ENCODE peak calls at places on chromosomes 12 and 14, in four cellular contexts. J is HepG2, U is WTC11, Z is K562. K is an unnamed sample.

GRCh38 chr12:61524851-61525250 is 735.4 kb upstream of the USP15 start:
- DNase-seq in U (no peak), J (no peak), Z (no peak), K (no peak)

GRCh38 chr14:23371865-23372264 is 744 bp upstream of the IL25 start:
- DNase-seq in J (no peak), U (no peak), Z (no peak), K (no peak)

GRCh38 chr12:17954788-17955187 is 135.2 kb downstream of the RERGL start:
- DNase-seq in U (no peak), Z (no peak), J (no peak), K (no peak)

GRCh38 chr12:28683371-28683770 is 465.7 kb upstream of the FAR2 start:
- DNase-seq in J (no peak), Z (no peak), U (no peak), K (no peak)

GRCh38 chr12:15688202-15688736 is 100.9 kb downstream of the EPS8 start:
- DNase-seq in U (peak; percentile 34), J (no peak), Z (no peak), K (peak; percentile 42)

GRCh38 chr12:104490850-104491249 is 34.1 kb downstream of the CHST11 start:
- DNase-seq in J (no peak), U (no peak), Z (no peak), K (no peak)

GRCh38 chr14:68583527-68584275 is 209.2 kb downstream of the ZFP36L1 start:
- DNase-seq in J (no peak), Z (no peak), U (no peak), K (no peak)

GRCh38 chr12:126932156-126932555 is 1334.8 kb upstream of the TMEM132C start:
- DNase-seq in J (no peak), Z (no peak), U (no peak), K (no peak)

GRCh38 chr12:19140381-19141236 is 11.1 kb downstream of the PLEKHA5 start:
- DNase-seq in J (no peak), U (no peak), Z (no peak), K (no peak)

GRCh38 chr14:24408764-24409163 is 10.0 kb downstream of the NYNRIN start:
- DNase-seq in U (no peak), J (no peak), Z (no peak), K (no peak)

GRCh38 chr12:27627123-27627835 is 69.0 kb upstream of the REP15 start:
- DNase-seq in U (no peak), J (no peak), Z (no peak), K (no peak)

GRCh38 chr12:78308701-78309100 is 478.0 kb downstream of the NAV3 start:
- DNase-seq in Z (no peak), J (no peak), U (no peak), K (no peak)

DNA sequence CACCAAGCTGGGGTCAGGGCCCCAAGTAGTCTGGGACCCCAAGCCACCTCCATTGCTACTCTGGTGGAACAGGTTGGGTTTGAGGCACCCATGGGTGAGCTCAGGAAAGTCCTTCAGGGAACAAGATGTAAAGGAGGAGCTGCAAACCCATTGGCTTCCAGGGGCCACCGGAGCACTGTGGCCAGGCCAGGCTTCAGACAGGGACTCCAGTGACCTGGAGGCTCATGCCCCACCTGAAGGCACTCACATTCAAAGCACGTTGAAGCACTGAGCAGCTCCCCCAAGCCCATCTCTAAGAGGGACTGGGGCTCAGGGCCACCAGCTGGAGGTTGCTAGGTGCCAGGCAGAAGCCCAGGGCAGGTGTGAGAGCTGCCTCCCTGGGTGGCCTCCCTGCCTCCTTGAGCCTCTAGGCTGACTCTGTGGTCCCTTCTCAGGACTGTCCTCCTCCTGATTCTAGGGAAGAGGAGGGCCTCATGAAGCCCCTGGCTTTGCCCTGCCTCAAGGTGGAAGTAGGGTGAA is 49.1 kb downstream of the FAM222A start:
- DNase-seq in J (no peak), Z (no peak), U (no peak), K (no peak)
- TF ChIP-seq ELF4 in J (no peak), Z (no peak), U (no peak), K (no peak)

DNA sequence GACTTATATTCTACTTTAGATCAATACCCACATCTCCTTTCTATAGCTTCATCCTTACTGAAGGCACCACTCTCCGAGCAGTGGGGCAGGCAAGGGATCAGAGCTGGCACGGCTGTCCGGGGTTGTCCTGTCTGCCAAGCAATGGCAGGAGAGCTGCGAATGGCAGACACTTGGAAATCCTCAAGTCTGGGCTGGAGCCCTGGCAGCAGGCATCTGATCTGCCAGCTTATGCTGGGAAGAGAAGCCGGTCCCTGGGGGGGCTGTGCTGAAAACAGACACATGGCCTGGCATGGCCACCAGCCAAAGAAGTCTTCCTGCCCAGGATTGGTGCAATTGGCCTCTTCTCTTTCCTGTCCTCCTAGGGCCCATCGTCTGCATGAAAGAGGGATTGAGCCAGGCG is 280.2 kb upstream of the PWP1 start:
- DNase-seq in U (no peak), J (no peak), Z (no peak), K (no peak)
- TF ChIP-seq ELF4 in U (no peak), J (no peak), Z (no peak), K (no peak)

GRCh38 chr12:65308001-65308400 is 29.5 kb downstream of the MSRB3 start:
- DNase-seq in J (no peak), U (no peak), Z (no peak), K (no peak)
- TF ChIP-seq ELF4 in J (no peak), U (no peak), Z (no peak), K (no peak)

GRCh38 chr12:40587970-40588369 is 104.3 kb upstream of the CNTN1 start:
- DNase-seq in J (no peak), Z (no peak), U (no peak), K (no peak)
- TF ChIP-seq ELF4 in J (no peak), Z (no peak), U (no peak), K (no peak)

GRCh38 chr12:124391340-124392261 is 96.7 kb downstream of the RFLNA start:
- DNase-seq in Z (no peak), U (no peak), J (no peak), K (no peak)
- TF ChIP-seq ELF4 in Z (no peak), U (no peak), J (no peak), K (no peak)

DNA sequence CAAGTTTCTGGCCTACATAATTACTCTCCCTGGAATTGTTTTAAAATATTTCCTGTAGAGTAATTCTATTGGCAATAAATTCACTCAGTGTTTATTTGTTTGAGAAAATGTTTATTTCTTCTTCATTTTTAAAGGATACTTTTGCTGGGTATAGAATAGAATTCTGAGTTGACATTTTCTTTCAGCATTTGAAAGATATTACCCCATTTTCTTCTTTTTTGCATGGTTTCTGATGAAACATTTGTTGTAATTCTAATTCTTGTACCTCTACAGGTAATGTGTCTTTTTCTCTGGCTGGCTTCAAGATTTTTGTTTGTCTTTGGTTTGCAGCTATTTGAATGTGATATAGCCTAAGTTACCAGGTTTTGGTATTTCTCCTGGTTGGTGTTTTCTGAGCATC is 25.1 kb upstream of the ATF7IP start:
- DNase-seq in Z (no peak), U (no peak), J (no peak), K (no peak)
- TF ChIP-seq ELF4 in Z (no peak), U (no peak), J (no peak), K (no peak)

GRCh38 chr12:116565963-116566362 is 6.8 kb downstream of the MAP1LC3B2 start:
- DNase-seq in U (no peak), Z (no peak), J (no peak), K (no peak)

GRCh38 chr12:116564080-116564479 is 4.9 kb downstream of the MAP1LC3B2 start:
- DNase-seq in J (peak; percentile 16), U (no peak), Z (no peak), K (no peak)

GRCh38 chr12:116561181-116561821 is 2.1 kb downstream of the MAP1LC3B2 start:
- DNase-seq in Z (peak; percentile 68), J (no peak), U (no peak), K (no peak)

GRCh38 chr12:116562090-116562489 is 2.9 kb downstream of the MAP1LC3B2 start:
- DNase-seq in U (no peak), J (no peak), Z (no peak), K (no peak)

DNA sequence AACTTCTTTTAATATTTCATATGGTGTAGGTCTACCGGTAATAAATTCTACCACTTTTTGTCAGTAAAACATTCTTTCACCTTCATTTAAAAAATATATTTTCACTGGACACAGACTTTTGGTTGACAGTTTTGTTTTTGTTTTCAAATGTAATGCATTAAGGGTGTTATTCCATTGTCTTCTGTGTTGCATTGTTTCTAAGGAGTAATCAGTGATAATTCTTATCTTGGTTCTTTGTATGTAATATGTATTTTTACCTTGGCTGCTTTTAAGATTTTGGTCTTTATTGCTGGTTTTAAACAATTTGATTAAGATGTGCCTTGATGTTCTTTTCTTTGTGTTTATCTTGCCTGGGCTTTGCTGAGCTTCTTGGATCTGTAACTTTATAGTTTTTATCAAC is 4.1 kb downstream of the MAP1LC3B2 start:
- DNase-seq in J (no peak), U (no peak), Z (no peak), K (no peak)
- TF ChIP-seq ELF4 in J (no peak), U (no peak), Z (no peak), K (no peak)

K was measured in HEK293T.